ENCODE peak calls at places on chromosomes 4 and X, in five cellular contexts. S, I, V, R and A are unnamed samples.
A peak's percentile ranks its signal among the peaks of the same experiment; 100 is the strongest.

GRCh38 chr4:155787113-155787710 is 28.4 kb downstream of the GUCY1B1 start:
- DNase-seq in S (peak; percentile 33), V (no peak), R (no peak), I (peak; percentile 74), A (no peak)

GRCh38 chr4:81421346-81422218 is 50.1 kb downstream of the RASGEF1B start:
- DNase-seq in R (no peak), I (peak; percentile 89), S (peak; percentile 12), V (no peak), A (no peak)

GRCh38 chrX:14712096-14712495 is 160.8 kb downstream of the FANCB start:
- DNase-seq in R (no peak), S (no peak), V (no peak), I (peak; percentile 37), A (no peak)

GRCh38 chrX:48754124-48754667 is 7.4 kb upstream of the GLOD5 start:
- DNase-seq in I (no peak), V (no peak), S (no peak), R (no peak), A (no peak)

GRCh38 chr4:1009647-1010521 is 1.5 kb upstream of the FGFRL1 start:
- DNase-seq in I (peak; percentile 44), V (peak; percentile 75), S (peak; percentile 58), R (no peak), A (peak; percentile 76)

GRCh38 chr4:184102927-184103326 is 114.7 kb downstream of the ENPP6 start:
- DNase-seq in I (no peak), V (no peak), R (no peak), S (no peak), A (no peak)

GRCh38 chr4:156738756-156739155 is 232.8 kb downstream of the PDGFC start:
- DNase-seq in R (no peak), I (no peak), S (no peak), V (no peak), A (no peak)

GRCh38 chrX:39445336-39445735 is 644.1 kb downstream of the MID1IP1 start:
- DNase-seq in V (no peak), R (no peak), S (no peak), I (peak; percentile 13), A (no peak)

GRCh38 chr4:3269105-3269927 is 20.4 kb downstream of the MSANTD1 start:
- DNase-seq in R (no peak), I (no peak), S (no peak), V (no peak), A (peak; percentile 41)

GRCh38 chrX:41265615-41266014 is 68.3 kb upstream of the DDX3X start:
- DNase-seq in S (no peak), V (no peak), R (peak; percentile 7), I (no peak), A (no peak)

GRCh38 chrX:100973411-100973810 is 3.9 kb downstream of the ARL13A start:
- DNase-seq in R (no peak), V (no peak), I (peak; percentile 86), S (no peak), A (no peak)

GRCh38 chrX:20067709-20068315 is 48.9 kb downstream of the MAP7D2 start:
- DNase-seq in R (peak; percentile 3), V (peak; percentile 70), I (peak; percentile 74), S (peak; percentile 55), A (peak; percentile 81)

GRCh38 chr4:135605096-135605495 is 1403.5 kb upstream of the PABPC4L start:
- DNase-seq in R (no peak), S (no peak), I (no peak), V (no peak), A (no peak)

GRCh38 chrX:10022580-10023245 is 55.6 kb downstream of the CLDN34 start:
- DNase-seq in S (no peak), V (peak; percentile 48), R (no peak), I (no peak), A (peak; percentile 64)

GRCh38 chrX:118536687-118537461 is 41.3 kb downstream of the DOCK11 start:
- DNase-seq in I (peak; percentile 10), S (no peak), R (no peak), V (no peak), A (no peak)

GRCh38 chr4:18419780-18420179 is 398.2 kb upstream of the LCORL start:
- DNase-seq in V (no peak), R (no peak), I (no peak), S (no peak), A (no peak)

GRCh38 chr4:122576261-122577188 is 44.3 kb downstream of the IL21 start:
- DNase-seq in S (no peak), V (no peak), I (peak; percentile 64), R (no peak), A (no peak)

GRCh38 chr4:75434105-75434504 is 80.1 kb downstream of the RCHY1 start:
- DNase-seq in S (no peak), I (no peak), V (no peak), R (no peak), A (no peak)

GRCh38 chr4:136241221-136241986 is 1290.9 kb downstream of the PCDH18 start:
- DNase-seq in S (no peak), I (no peak), R (no peak), V (no peak), A (no peak)

GRCh38 chr4:52926575-52926974 is 64.5 kb downstream of the RASL11B start:
- DNase-seq in S (no peak), I (no peak), V (no peak), R (no peak), A (no peak)

GRCh38 chrX:136200466-136200865 is 50.7 kb downstream of the MAP7D3 start:
- DNase-seq in S (no peak), V (no peak), R (no peak), I (peak; percentile 59), A (no peak)

GRCh38 chrX:7927259-7928167 is at the start of gene PNPLA4:
- DNase-seq in V (peak; percentile 80), S (no peak), I (peak; percentile 87), R (peak; percentile 10), A (peak; percentile 86)

GRCh38 chrX:133849676-133850075 is 135.7 kb downstream of the GPC3 start:
- DNase-seq in V (no peak), S (no peak), I (no peak), R (no peak), A (no peak)

GRCh38 chrX:10015711-10016515 is 48.8 kb downstream of the CLDN34 start:
- DNase-seq in I (peak; percentile 25), S (no peak), V (peak; percentile 38), R (no peak), A (peak; percentile 67)

GRCh38 chr4:20299515-20299914 is 47.8 kb downstream of the SLIT2 start:
- DNase-seq in V (no peak), I (peak; percentile 45), S (no peak), R (no peak), A (no peak)

GRCh38 chrX:1453390-1453783 is 678 bp upstream of the ASMTL start:
- DNase-seq in S (no peak), I (no peak), R (peak; percentile 43), V (no peak), A (no peak)

GRCh38 chr4:548976-549375 is 27.1 kb downstream of the TMEM271 start:
- DNase-seq in S (no peak), R (no peak), V (no peak), I (no peak), A (no peak)

GRCh38 chr4:31682796-31683195 is 962.6 kb downstream of the PCDH7 start:
- DNase-seq in S (no peak), V (no peak), R (no peak), I (no peak), A (no peak)